ENCODE peak calls at places on chromosomes 13 and 19, in eight cellular contexts. E is GM04504; C is NCI-H1930; S is activated CD4-positive, alpha-beta T cell treated with anti-CD3 and anti-CD28 coated beads for 24 hours; J is stimulated activated CD4-positive, alpha-beta T cell treated with anti-CD3 and anti-CD28 coated beads, Interleukin-15, amount 100 ng/mL, for 48 hours; Y is CD8-positive, alpha-beta T cell; D is activated naive CD8-positive, alpha-beta T cell treated with anti-CD3 and anti-CD28 coated beads, Interleukin-2, amount 50 U/mL, for 24 hours; O is AG04450. P is an unnamed sample.

GRCh38 chr19:37095859-37096258 is 17.6 kb downstream of the ZNF420 start:
- DNase-seq in E (no peak), C (no peak), S (no peak), J (no peak), Y (no peak), D (no peak), O (no peak), P (no peak)

GRCh38 chr19:4066682-4067395 is at the start of gene ZBTB7A:
- DNase-seq in E (no peak), C (peak), S (no peak), J (peak), Y (peak), D (peak), O (no peak), P (peak)

GRCh38 chr13:73672492-73672891 is 461.7 kb downstream of the KLF12 start:
- DNase-seq in E (no peak), C (no peak), S (no peak), J (no peak), Y (no peak), D (no peak), O (no peak), P (no peak)

GRCh38 chr13:94641432-94641941 is 39.8 kb downstream of the GPR180 start:
- DNase-seq in E (peak), C (peak), S (no peak), J (no peak), Y (no peak), D (no peak), O (peak), P (no peak)

GRCh38 chr13:109776575-109776974 is 9.8 kb downstream of the IRS2 start:
- DNase-seq in E (no peak), C (no peak), S (no peak), J (no peak), Y (no peak), D (no peak), O (no peak), P (no peak)

GRCh38 chr19:53422551-53422950 is 9.2 kb upstream of the ZNF761 start:
- DNase-seq in E (no peak), C (no peak), S (no peak), J (no peak), Y (no peak), D (no peak), O (no peak), P (no peak)

GRCh38 chr13:34357435-34358232 is 539.7 kb downstream of the RFC3 start:
- DNase-seq in E (peak), C (no peak), S (no peak), J (no peak), Y (no peak), D (no peak), O (peak), P (no peak)

GRCh38 chr19:492091-492531 is 4.2 kb upstream of the MADCAM1 start:
- DNase-seq in E (no peak), C (no peak), S (no peak), J (no peak), Y (peak), D (no peak), O (no peak), P (no peak)

GRCh38 chr19:56838930-56839664 is 1.4 kb downstream of the PEG3 start:
- DNase-seq in E (no peak), C (peak), S (no peak), J (no peak), Y (no peak), D (no peak), O (no peak), P (no peak)

GRCh38 chr13:71759506-71760225 is 107.3 kb downstream of the DACH1 start:
- DNase-seq in E (no peak), C (peak), S (no peak), J (no peak), Y (no peak), D (no peak), O (no peak), P (no peak)

GRCh38 chr13:54890976-54891375 is 1862.4 kb downstream of the OLFM4 start:
- DNase-seq in E (no peak), C (no peak), S (no peak), J (no peak), Y (no peak), D (no peak), O (no peak), P (no peak)

GRCh38 chr13:69425235-69425634 is 682.4 kb upstream of the ATXN8OS start:
- DNase-seq in E (no peak), C (no peak), S (no peak), J (no peak), Y (no peak), D (no peak), O (no peak), P (no peak)

GRCh38 chr13:77448689-77449088 is 86.8 kb upstream of the SCEL start:
- DNase-seq in E (no peak), C (no peak), S (no peak), J (no peak), Y (no peak), D (no peak), O (no peak), P (no peak)

GRCh38 chr13:80469841-80470378 is 129.0 kb upstream of the SPRY2 start:
- DNase-seq in E (peak), C (no peak), S (no peak), J (no peak), Y (no peak), D (no peak), O (no peak), P (no peak)

GRCh38 chr13:113724780-113725315 is 34.2 kb upstream of the TMEM255B start:
- DNase-seq in E (no peak), C (peak), S (peak), J (peak), Y (peak), D (peak), O (no peak), P (no peak)

GRCh38 chr13:46753137-46753536 is 43.8 kb downstream of the ESD start:
- DNase-seq in E (no peak), C (no peak), S (no peak), J (no peak), Y (no peak), D (no peak), O (no peak), P (no peak)

GRCh38 chr13:88068975-88069374 is 397.8 kb downstream of the SLITRK5 start:
- DNase-seq in E (no peak), C (no peak), S (no peak), J (no peak), Y (peak), D (no peak), O (no peak), P (no peak)

GRCh38 chr13:110538632-110539031 is 22.9 kb downstream of the RAB20 start:
- DNase-seq in E (no peak), C (no peak), S (no peak), J (no peak), Y (no peak), D (no peak), O (no peak), P (no peak)

GRCh38 chr13:34246511-34246910 is 428.6 kb downstream of the RFC3 start:
- DNase-seq in E (no peak), C (no peak), S (no peak), J (no peak), Y (no peak), D (no peak), O (no peak), P (no peak)

GRCh38 chr19:30897034-30897433 is 452.2 kb downstream of the TSHZ3 start:
- DNase-seq in E (no peak), C (no peak), S (no peak), J (no peak), Y (no peak), D (no peak), O (no peak), P (no peak)

GRCh38 chr19:50460161-50460765 is 16.0 kb upstream of the EMC10 start:
- DNase-seq in E (no peak), C (no peak), S (no peak), J (no peak), Y (no peak), D (peak), O (no peak), P (no peak)

GRCh38 chr13:50521750-50522149 is 321.7 kb downstream of the DLEU7 start:
- DNase-seq in E (no peak), C (no peak), S (no peak), J (no peak), Y (no peak), D (no peak), O (no peak), P (no peak)

GRCh38 chr13:110280996-110281688 is 25.8 kb downstream of the COL4A1 start:
- DNase-seq in E (no peak), C (no peak), S (no peak), J (no peak), Y (no peak), D (no peak), O (no peak), P (no peak)

GRCh38 chr19:15404780-15405211 is 14.0 kb downstream of the AKAP8L start:
- DNase-seq in E (no peak), C (no peak), S (no peak), J (no peak), Y (no peak), D (no peak), O (no peak), P (no peak)

GRCh38 chr19:29837448-29837961 is 25.7 kb downstream of the CCNE1 start:
- DNase-seq in E (no peak), C (no peak), S (peak), J (peak), Y (peak), D (peak), O (no peak), P (no peak)

GRCh38 chr19:5308471-5309437 is 31.9 kb downstream of the PTPRS start:
- DNase-seq in E (no peak), C (no peak), S (no peak), J (no peak), Y (no peak), D (no peak), O (peak), P (no peak)

GRCh38 chr13:113458218-113459065 is 5.2 kb upstream of the ADPRHL1 start:
- DNase-seq in E (no peak), C (no peak), S (no peak), J (no peak), Y (no peak), D (peak), O (peak), P (peak)